ENCODE peak calls at places on chromosomes 7 and 10, in four cellular contexts. T is iPS-NIHi11; B is nephron progenitor cell; V is naive thymus-derived CD8-positive, alpha-beta T cell. Q is an unnamed sample.

GRCh38 chr7:27199820-27200760 is at the start of gene HOXA13:
- DNase-seq in T (peak; percentile 74), V (no peak), B (peak; percentile 83), Q (no peak)

GRCh38 chr10:127889605-127890195 is 3.0 kb downstream of the CLRN3 start:
- DNase-seq in B (no peak), V (no peak), T (no peak), Q (no peak)

GRCh38 chr10:110636932-110637557 is 7.1 kb upstream of the RBM20 start:
- DNase-seq in V (no peak), T (no peak), B (no peak), Q (no peak)

GRCh38 chr7:51067757-51068156 is 248.9 kb downstream of the COBL start:
- DNase-seq in V (peak; percentile 39), B (peak; percentile 75), T (peak; percentile 70), Q (no peak)

GRCh38 chr7:41110186-41110585 is 592.7 kb downstream of the INHBA start:
- DNase-seq in T (no peak), V (no peak), B (no peak), Q (no peak)

GRCh38 chr7:134420509-134421125 is 38.3 kb downstream of the AKR1B1 start:
- DNase-seq in T (peak; percentile 74), B (peak; percentile 48), V (no peak), Q (no peak)

GRCh38 chr7:36475371-36475770 is 85.7 kb downstream of the ANLN start:
- DNase-seq in V (no peak), B (no peak), T (no peak), Q (no peak)

GRCh38 chr10:79244841-79245504 is 102.3 kb upstream of the PPIF start:
- DNase-seq in V (peak; percentile 17), T (no peak), B (no peak), Q (no peak)

GRCh38 chr7:50591480-50592438 is 26.6 kb upstream of the DDC start:
- DNase-seq in T (no peak), V (no peak), B (no peak), Q (no peak)

GRCh38 chr7:12431886-12432285 is 28.2 kb upstream of the VWDE start:
- DNase-seq in B (peak; percentile 10), V (no peak), T (no peak), Q (no peak)

GRCh38 chr10:74988055-74988773 is 123.2 kb upstream of the SAMD8 start:
- DNase-seq in V (no peak), T (no peak), B (no peak), Q (no peak)

GRCh38 chr7:26616235-26616634 is 248.2 kb downstream of the SKAP2 start:
- DNase-seq in V (no peak), B (no peak), T (no peak), Q (no peak)

GRCh38 chr10:88254091-88254490 is 329.0 kb downstream of the RNLS start:
- DNase-seq in T (no peak), B (no peak), V (no peak), Q (no peak)

GRCh38 chr10:21449288-21449966 is 76.1 kb downstream of the SKIDA1 start:
- DNase-seq in T (no peak), V (no peak), B (no peak), Q (no peak)

GRCh38 chr7:157744786-157745601 is 408.2 kb downstream of the DNAJB6 start:
- DNase-seq in B (no peak), T (no peak), V (peak; percentile 6), Q (no peak)

GRCh38 chr10:814536-815302 is 116.8 kb downstream of the LARP4B start:
- DNase-seq in V (no peak), T (no peak), B (no peak), Q (no peak)

Q was measured in iPS DF 19.7.